ENCODE peak calls at places on chromosomes 6 and 20, in eight cellular contexts. O is activated naive CD8-positive, alpha-beta T cell treated with anti-CD3 and anti-CD28 coated beads, Interleukin-2, amount 50 U/mL, for 16 hours; U is fibroblast of the aortic adventitia; T is anterior cingulate cortex; K is small intestine; W is ureter; J is H1; P is T-helper 17 cell. H is an unnamed sample.

GRCh38 chr20:36666181-36666740 is 20.3 kb upstream of the SLA2 start:
- DNase-seq in T (no peak), U (peak; percentile 60), J (no peak), W (no peak), P (no peak), O (no peak), K (no peak), H (no peak)

GRCh38 chr6:41053056-41053455 is at the start of gene APOBEC2:
- DNase-seq in P (no peak), J (no peak), K (no peak), U (no peak), O (no peak), W (no peak), T (no peak), H (no peak)

GRCh38 chr6:106591111-106591825 is 38.0 kb downstream of the RTN4IP1 start:
- DNase-seq in O (no peak), U (peak; percentile 85), J (no peak), K (no peak), T (no peak), P (no peak), W (no peak), H (peak; percentile 78)

GRCh38 chr6:150211700-150212615 is 69.1 kb downstream of the PPP1R14C start:
- DNase-seq in O (no peak), W (no peak), K (no peak), J (no peak), T (no peak), U (no peak), P (no peak), H (no peak)

GRCh38 chr20:24018796-24019195 is 30.2 kb upstream of the GGTLC1 start:
- DNase-seq in W (no peak), O (no peak), J (no peak), P (no peak), K (no peak), U (no peak), T (no peak), H (no peak)

GRCh38 chr6:169172946-169173345 is 80.7 kb downstream of the THBS2 start:
- DNase-seq in T (peak; percentile 49), J (no peak), P (no peak), U (peak; percentile 45), W (no peak), K (no peak), O (no peak), H (no peak)

GRCh38 chr6:35599761-35600658 is 87.3 kb upstream of the TULP1 start:
- DNase-seq in U (no peak), P (no peak), O (no peak), K (no peak), W (no peak), T (no peak), J (no peak), H (no peak)

GRCh38 chr20:62723351-62723750 is 14.7 kb downstream of the NTSR1 start:
- DNase-seq in J (no peak), P (no peak), T (no peak), W (no peak), K (no peak), U (peak; percentile 32), O (no peak), H (no peak)

GRCh38 chr20:21901470-21902275 is 196.2 kb downstream of the PAX1 start:
- DNase-seq in P (no peak), W (peak; percentile 82), J (no peak), T (no peak), O (no peak), K (no peak), U (peak; percentile 42), H (no peak)

GRCh38 chr6:132270745-132271414 is 130.4 kb downstream of the MOXD1 start:
- DNase-seq in J (no peak), W (no peak), K (peak; percentile 36), U (no peak), T (no peak), O (no peak), P (no peak), H (no peak)

GRCh38 chr6:167532410-167533294 is 207.8 kb downstream of the TTLL2 start:
- DNase-seq in P (no peak), U (no peak), O (no peak), T (no peak), W (no peak), K (no peak), J (no peak), H (no peak)

GRCh38 chr20:61445138-61445537 is 193.1 kb downstream of the CDH4 start:
- DNase-seq in U (no peak), T (no peak), O (no peak), J (no peak), W (no peak), P (no peak), K (no peak), H (no peak)

GRCh38 chr20:12012241-12013222 is 94.8 kb downstream of the BTBD3 start:
- DNase-seq in W (no peak), U (peak; percentile 57), J (peak; percentile 60), T (no peak), P (no peak), O (no peak), K (peak; percentile 73), H (peak; percentile 51)

GRCh38 chr6:35895560-35895959 is 25.3 kb downstream of the SRPK1 start:
- DNase-seq in K (no peak), W (no peak), J (no peak), O (no peak), U (no peak), P (no peak), T (no peak), H (no peak)

GRCh38 chr6:72032056-72032455 is 145.7 kb downstream of the RIMS1 start:
- DNase-seq in K (no peak), T (no peak), O (no peak), W (no peak), P (no peak), U (no peak), J (no peak), H (no peak)

GRCh38 chr6:141724731-141725130 is 408.0 kb upstream of the GJE1 start:
- DNase-seq in J (no peak), P (no peak), O (no peak), K (no peak), U (no peak), W (no peak), T (no peak), H (no peak)

GRCh38 chr6:20325641-20326421 is 75.8 kb upstream of the E2F3 start:
- DNase-seq in P (no peak), J (no peak), O (no peak), W (no peak), K (no peak), T (no peak), U (peak; percentile 9), H (no peak)

GRCh38 chr6:8546496-8546895 is 111.2 kb upstream of the SLC35B3 start:
- DNase-seq in K (no peak), W (no peak), U (no peak), J (no peak), O (no peak), T (no peak), P (no peak), H (no peak)

GRCh38 chr6:159169557-159170332 is 545 bp downstream of the FNDC1 start:
- DNase-seq in U (peak; percentile 31), J (no peak), K (no peak), O (no peak), T (no peak), P (no peak), W (peak; percentile 46), H (no peak)

GRCh38 chr6:82385961-82386360 is 22.3 kb downstream of the TPBG start:
- DNase-seq in P (no peak), W (no peak), T (no peak), O (no peak), U (no peak), J (no peak), K (no peak), H (no peak)

GRCh38 chr6:6811151-6812002 is 222.9 kb downstream of the LY86 start:
- DNase-seq in U (peak; percentile 58), P (no peak), T (no peak), K (peak; percentile 99), J (peak; percentile 50), W (no peak), O (no peak), H (peak; percentile 33)

GRCh38 chr6:147063469-147064031 is 140.7 kb upstream of the STXBP5 start:
- DNase-seq in W (no peak), K (peak; percentile 16), T (no peak), J (no peak), P (no peak), U (peak; percentile 94), O (no peak), H (peak; percentile 7)

GRCh38 chr20:38043512-38044300 is 10.2 kb downstream of the RPRD1B start:
- DNase-seq in W (no peak), K (no peak), U (peak; percentile 58), T (peak; percentile 42), O (no peak), J (no peak), P (no peak), H (peak; percentile 85)

GRCh38 chr6:166815629-166816028 is 140.7 kb downstream of the RNASET2 start:
- DNase-seq in O (no peak), T (no peak), K (no peak), P (no peak), J (no peak), U (peak; percentile 3), W (no peak), H (no peak)

GRCh38 chr6:152094992-152095592 is 287.6 kb downstream of the ESR1 start:
- DNase-seq in W (peak; percentile 83), P (no peak), U (peak; percentile 99), J (peak; percentile 19), K (peak; percentile 63), T (no peak), O (no peak), H (peak; percentile 95)

GRCh38 chr20:45339084-45339483 is 9.1 kb downstream of the SDC4 start:
- DNase-seq in K (peak; percentile 80), O (no peak), U (no peak), P (no peak), W (peak; percentile 72), T (no peak), J (no peak), H (no peak)

GRCh38 chr6:53734473-53735299 is 60.1 kb upstream of the LRRC1 start:
- DNase-seq in W (no peak), T (no peak), J (peak; percentile 29), P (no peak), U (peak; percentile 16), K (peak; percentile 96), O (no peak), H (peak; percentile 86)

GRCh38 chr6:72579865-72580264 is 42.0 kb upstream of the KCNQ5 start:
- DNase-seq in P (no peak), W (no peak), O (no peak), U (peak; percentile 57), K (no peak), J (no peak), T (no peak), H (no peak)

H was measured in RCC 7860.